ENCODE peak calls at places on chromosomes 4 and X, in ten cellular contexts. I is glomerular endothelial cell; Q is omental fat pad; L is nephron progenitor cell; X is T-helper 2 cell; J is EL; B is RPMI8226; T is mucosa of gallbladder; D is keratinocyte; A is effector memory CD8-positive, alpha-beta T cell. Z is an unnamed sample.

GRCh38 chr4:145887241-145887964 is 51.2 kb downstream of the ZNF827 start:
- DNase-seq in L (no peak), J (peak), D (no peak), T (no peak), A (no peak), X (no peak), I (no peak), B (no peak), Q (no peak), Z (no peak)

GRCh38 chr4:41594439-41594838 is 56.5 kb downstream of the LIMCH1 start:
- DNase-seq in A (no peak), X (no peak), Q (no peak), B (no peak), L (no peak), D (no peak), T (peak), J (no peak), I (no peak), Z (peak)

GRCh38 chr4:37976991-37977470 is 16.8 kb downstream of the PTTG2 start:
- DNase-seq in X (peak), A (peak), T (peak), I (no peak), D (no peak), J (peak), Q (peak), L (peak), B (peak), Z (peak)

GRCh38 chr4:101102114-101102752 is 245.1 kb downstream of the PPP3CA start:
- DNase-seq in B (peak), Q (no peak), J (peak), L (no peak), A (no peak), T (peak), D (no peak), X (no peak), I (no peak), Z (peak)

GRCh38 chr4:157739237-157739636 is 433.6 kb downstream of the GASK1B start:
- DNase-seq in X (no peak), I (no peak), J (peak), L (no peak), Q (no peak), A (no peak), T (no peak), D (no peak), B (no peak), Z (no peak)

GRCh38 chr4:79211490-79211889 is 114.4 kb downstream of the NAA11 start:
- DNase-seq in X (no peak), B (no peak), D (no peak), A (no peak), J (no peak), T (no peak), Q (no peak), L (no peak), I (no peak), Z (no peak)

GRCh38 chrX:1534321-1535168 is 2.4 kb downstream of the P2RY8 start:
- DNase-seq in J (no peak), L (peak), D (no peak), X (no peak), Q (no peak), I (no peak), B (peak), T (no peak), A (peak), Z (no peak)

GRCh38 chr4:73704314-73705055 is 35.9 kb upstream of the CXCL8 start:
- DNase-seq in L (no peak), I (peak), B (no peak), J (peak), T (peak), D (peak), Q (peak), A (no peak), X (no peak), Z (no peak)